ENCODE peak calls at places on chromosomes 16 and 17, in nine cellular contexts. Q, E, H, N, K, Z, S, U and F are unnamed samples. For H3K4me1, the result is how much of the 10 kb centered on the place peaks cover.

GRCh38 chr16:50151744-50152143 is 1.4 kb upstream of the TENT4B start:
- DNase-seq in N (no peak), Q (no peak), S (no peak), Z (no peak), U (no peak), H (no peak), E (no peak), K (no peak), F (no peak)

GRCh38 chr16:89052824-89053724 is 40.6 kb upstream of the ACSF3 start:
- DNase-seq in U (peak), Z (no peak), N (peak), E (peak), K (no peak), S (no peak), H (no peak), Q (no peak), F (no peak)

GRCh38 chr17:32523017-32523680 is 36.4 kb downstream of the CDK5R1 start:
- DNase-seq in H (no peak), K (no peak), E (no peak), N (peak), Z (no peak), S (no peak), U (no peak), Q (no peak), F (no peak)

GRCh38 chr16:72092832-72093447 is 480 bp downstream of the TXNL4B start:
- DNase-seq in Q (no peak), K (no peak), U (peak), N (no peak), E (peak), Z (no peak), S (no peak), H (no peak), F (no peak)

GRCh38 chr16:1196494-1196893 is 28.6 kb downstream of the TPSG1 start:
- DNase-seq in S (no peak), E (no peak), N (no peak), K (no peak), U (no peak), Q (no peak), Z (no peak), H (no peak), F (no peak)

GRCh38 chr16:31213877-31214704 is at the start of gene TRIM72:
- DNase-seq in K (no peak), H (no peak), Q (no peak), N (no peak), U (no peak), S (no peak), Z (no peak), E (no peak), F (no peak)

GRCh38 chr17:47914296-47914948 is 18.4 kb downstream of the SP2 start:
- DNase-seq in U (no peak), S (no peak), E (no peak), Q (no peak), Z (no peak), H (no peak), K (no peak), N (no peak), F (no peak)

GRCh38 chr17:17749921-17750320 is 68.7 kb downstream of the RAI1 start:
- DNase-seq in U (no peak), Z (peak), Q (no peak), K (no peak), S (peak), H (peak), N (peak), E (peak), F (peak)

GRCh38 chr17:21302711-21303425 is 18.4 kb downstream of the MAP2K3 start:
- DNase-seq in N (no peak), Z (no peak), Q (no peak), K (no peak), H (no peak), E (no peak), U (no peak), S (no peak), F (no peak)

GRCh38 chr17:5553479-5553878 is 30.8 kb downstream of the NLRP1 start:
- DNase-seq in U (no peak), E (no peak), N (no peak), Q (no peak), S (no peak), K (no peak), Z (no peak), H (no peak), F (no peak)

GRCh38 chr16:627458-628239 is 3.1 kb upstream of the WFIKKN1 start:
- DNase-seq in E (peak), Q (no peak), Z (no peak), U (no peak), H (no peak), S (peak), K (no peak), N (no peak), F (no peak)

GRCh38 chr17:78767806-78768205 is 14.3 kb downstream of the CYTH1 start:
- DNase-seq in K (no peak), E (no peak), S (no peak), N (no peak), Z (no peak), H (no peak), U (no peak), Q (no peak), F (no peak)

GRCh38 chr17:77374170-77374936 is 233.6 kb downstream of the SEC14L1 start:
- DNase-seq in K (peak), E (peak), Q (no peak), U (peak), H (peak), S (peak), Z (peak), N (peak), F (peak)

GRCh38 chr16:89973654-89974335 is 25.2 kb downstream of the DEF8 start:
- DNase-seq in U (no peak), H (no peak), E (peak), K (no peak), N (peak), S (no peak), Z (no peak), Q (no peak), F (no peak)

GRCh38 chr16:69217433-69217832 is 30.5 kb downstream of the SNTB2 start:
- DNase-seq in N (no peak), E (no peak), Q (no peak), U (peak), Z (no peak), H (no peak), K (no peak), S (no peak), F (no peak)

GRCh38 chr16:19153876-19154275 is 14.2 kb upstream of the SYT17 start:
- DNase-seq in U (no peak), Z (no peak), Q (no peak), K (no peak), S (no peak), E (no peak), N (no peak), H (no peak), F (no peak)

GRCh38 chr16:31052131-31052530 is 18.8 kb downstream of the STX4 start:
- DNase-seq in Z (peak), Q (no peak), S (peak), U (peak), E (no peak), K (no peak), N (peak), H (no peak), F (no peak)

GRCh38 chr17:34663714-34664113 is 84.3 kb downstream of the TMEM132E start:
- DNase-seq in K (no peak), S (no peak), Z (no peak), Q (no peak), N (no peak), U (no peak), H (no peak), E (no peak), F (no peak)

GRCh38 chr17:74182041-74182783 is 21.3 kb upstream of the RPL38 start:
- DNase-seq in E (no peak), Z (no peak), S (no peak), K (no peak), N (no peak), H (no peak), Q (no peak), U (no peak), F (no peak)

GRCh38 chr17:38453951-38454421 is 25.7 kb downstream of the ARHGAP23 start:
- DNase-seq in H (no peak), Z (no peak), N (no peak), E (no peak), Q (no peak), U (peak), S (no peak), K (peak), F (no peak)

GRCh38 chr16:77273815-77274214 is 74.6 kb downstream of the SYCE1L start:
- DNase-seq in Q (no peak), K (no peak), E (no peak), U (peak), S (no peak), H (no peak), N (no peak), Z (no peak), F (no peak)

GRCh38 chr17:48356866-48357265 is 73.1 kb downstream of the SKAP1 start:
- DNase-seq in U (no peak), Z (no peak), N (no peak), Q (no peak), K (no peak), E (no peak), S (no peak), H (no peak), F (no peak)

GRCh38 chr16:87824991-87825841 is 44.1 kb downstream of the SLC7A5 start:
- DNase-seq in S (no peak), E (no peak), Q (no peak), U (no peak), Z (no peak), H (no peak), K (no peak), N (no peak), F (no peak)
- H3K4me1 ChIP-seq in S (under half), E (under half), Q (under half), U (under half), Z (under half), H (under half), K (under half), N (under half), F (under half)

GRCh38 chr17:57869599-57870282 is 19.9 kb upstream of the MRPS23 start:
- DNase-seq in K (no peak), H (no peak), S (no peak), E (no peak), U (peak), Q (no peak), Z (no peak), N (no peak), F (no peak)

GRCh38 chr17:57871155-57871554 is 21.3 kb upstream of the MRPS23 start:
- DNase-seq in N (no peak), H (no peak), S (no peak), K (no peak), Q (no peak), Z (no peak), U (no peak), E (no peak), F (no peak)

GRCh38 chr17:57871863-57872262 is 22.0 kb upstream of the MRPS23 start:
- DNase-seq in E (no peak), S (no peak), K (no peak), Z (no peak), H (no peak), N (no peak), Q (no peak), U (no peak), F (no peak)

GRCh38 chr17:57868775-57869598 is 19.1 kb upstream of the MRPS23 start:
- DNase-seq in H (no peak), K (no peak), S (no peak), E (no peak), Q (no peak), N (no peak), Z (no peak), U (no peak), F (no peak)

DNA sequence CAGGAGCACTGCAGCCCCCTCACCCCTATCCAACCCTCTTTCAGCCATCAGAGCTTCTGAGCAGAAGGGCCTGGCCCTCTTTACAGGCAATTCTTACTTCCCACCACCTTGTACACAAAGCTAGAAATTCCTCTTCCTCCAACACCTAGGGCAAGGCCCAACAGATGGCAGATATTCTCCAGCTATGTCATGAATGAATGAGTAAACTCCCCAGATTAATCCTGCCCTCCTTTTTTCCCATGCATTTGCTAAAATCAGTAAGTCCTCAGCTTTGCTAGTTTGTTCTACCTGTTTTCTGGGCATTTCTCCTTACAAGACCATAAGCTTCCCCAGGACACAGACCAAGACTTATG is 20.4 kb upstream of the MRPS23 start:
- DNase-seq in E (no peak), Q (no peak), Z (no peak), H (no peak), K (no peak), U (no peak), S (no peak), N (no peak), F (no peak)
- H3K4me1 ChIP-seq in E (under half), Q (half or more), Z (half or more), H (under half), K (under half), U (half or more), S (under half), N (under half), F (half or more)

GRCh38 chr17:82000803-82001649 is 21.7 kb downstream of the CENPX start:
- DNase-seq in K (no peak), U (no peak), H (no peak), Z (no peak), E (no peak), N (no peak), S (no peak), Q (no peak), F (no peak)

GRCh38 chr17:81998719-81999438 is 21.4 kb downstream of the ASPSCR1 start:
- DNase-seq in Q (no peak), H (no peak), U (no peak), S (no peak), K (no peak), Z (no peak), N (no peak), E (no peak), F (no peak)

GRCh38 chr17:82001657-82002056 is 21.0 kb downstream of the CENPX start:
- DNase-seq in U (no peak), H (no peak), S (no peak), E (no peak), N (no peak), Z (no peak), K (no peak), Q (no peak), F (no peak)

GRCh38 chr17:81999587-81999974 is 22.2 kb downstream of the ASPSCR1 start:
- DNase-seq in S (peak), N (no peak), H (no peak), E (no peak), U (no peak), K (no peak), Q (no peak), Z (no peak), F (no peak)

DNA sequence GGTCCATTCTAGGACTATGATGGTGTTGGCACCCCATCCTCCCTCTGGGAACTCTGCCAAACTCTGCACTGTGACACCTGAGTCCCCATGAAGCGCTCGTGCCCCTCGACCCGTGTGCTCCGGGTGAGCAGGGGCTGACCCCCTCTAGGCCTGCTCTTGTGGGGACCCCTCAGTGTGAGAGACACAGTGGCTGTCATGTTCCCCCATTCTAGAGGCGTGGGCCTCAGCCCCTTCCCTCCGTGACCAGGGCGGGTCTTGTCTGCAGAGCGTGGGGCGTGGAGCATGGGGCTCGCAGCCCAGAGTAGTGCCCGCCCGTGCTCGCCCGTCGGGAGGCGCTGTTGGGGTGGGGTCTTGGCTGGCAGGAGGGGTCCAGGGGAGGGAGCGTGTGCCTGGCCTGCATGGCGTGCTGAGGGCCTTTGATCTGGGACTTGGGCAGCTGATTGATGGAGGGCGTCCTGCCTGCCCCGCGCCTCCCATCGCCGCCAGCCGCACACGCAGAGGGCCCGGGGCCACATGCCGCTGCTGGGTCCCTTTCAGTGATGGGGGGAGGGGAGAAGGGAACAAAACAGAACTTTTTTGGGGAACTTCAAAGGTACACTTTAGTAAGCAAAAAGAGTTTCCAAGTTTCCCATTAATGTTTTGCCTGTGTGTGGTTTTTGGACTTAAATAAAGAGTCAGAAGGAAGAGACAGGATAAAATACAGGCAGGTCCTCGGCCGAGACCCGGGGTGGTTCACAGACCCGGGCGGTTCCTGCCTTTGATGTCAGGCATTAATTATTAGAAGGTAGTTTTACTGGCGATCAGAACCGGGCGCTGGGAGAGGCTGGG is 22.5 kb downstream of the CENPX start:
- DNase-seq in S (no peak), N (no peak), Q (no peak), K (no peak), U (no peak), E (no peak), Z (no peak), H (no peak), F (no peak)
- H3K4me1 ChIP-seq in S (under half), N (under half), Q (under half), K (under half), U (under half), E (under half), Z (under half), H (under half), F (under half)

DNA sequence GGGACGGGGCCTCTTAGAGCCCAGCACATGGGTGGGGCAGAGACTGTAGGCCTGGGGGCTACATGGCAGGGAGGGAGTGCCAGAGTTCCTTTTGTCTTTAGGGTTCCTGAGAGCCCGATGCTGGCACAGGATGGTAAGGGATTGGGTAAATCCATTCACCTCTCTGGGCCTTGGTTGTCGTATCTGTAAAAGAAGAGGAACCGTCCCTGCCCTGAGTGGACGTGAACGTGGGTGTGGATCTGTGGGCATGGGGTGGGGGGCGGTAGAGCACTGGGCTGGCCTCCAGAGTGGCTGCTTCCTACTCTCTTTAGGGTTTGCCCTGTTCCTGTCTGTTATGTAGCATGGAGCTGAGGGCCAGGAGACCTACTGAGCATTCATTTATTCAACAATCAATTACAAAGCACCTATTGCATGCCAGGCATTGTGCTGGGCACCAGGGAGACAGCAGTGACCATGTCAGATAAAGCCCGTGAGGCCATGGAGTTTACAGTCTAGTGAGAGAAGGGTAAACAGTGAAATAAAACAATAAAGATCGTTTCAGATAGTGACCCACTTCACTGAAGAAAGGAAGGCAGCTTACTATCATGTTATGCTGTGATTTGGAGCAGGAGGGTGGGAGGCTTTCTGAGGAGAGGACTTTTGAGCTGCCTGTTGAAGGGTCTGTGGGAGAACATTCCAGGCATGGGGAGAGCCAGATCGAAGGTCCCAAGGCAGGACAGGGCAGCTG is 13.1 kb upstream of the TCAP start:
- DNase-seq in H (no peak), K (no peak), S (no peak), U (no peak), E (no peak), Q (no peak), N (peak), Z (no peak), F (no peak)
- H3K4me1 ChIP-seq in H (under half), K (under half), S (under half), U (under half), E (under half), Q (under half), N (under half), Z (under half), F (under half)

GRCh38 chr16:16021020-16021419 is 71.6 kb downstream of the ABCC1 start:
- DNase-seq in H (no peak), K (no peak), Z (no peak), U (no peak), E (no peak), Q (no peak), S (no peak), N (no peak), F (no peak)

GRCh38 chr16:16021646-16021987 is 72.2 kb downstream of the ABCC1 start:
- DNase-seq in H (no peak), Z (no peak), S (no peak), N (no peak), U (no peak), K (no peak), Q (no peak), E (no peak), F (no peak)

GRCh38 chr16:16020291-16020690 is 70.9 kb downstream of the ABCC1 start:
- DNase-seq in Z (no peak), E (no peak), U (no peak), K (no peak), S (no peak), N (no peak), H (no peak), Q (no peak), F (no peak)

GRCh38 chr16:16021988-16022682 is 72.7 kb downstream of the ABCC1 start:
- DNase-seq in K (peak), Z (peak), Q (no peak), E (peak), S (peak), U (peak), N (peak), H (no peak), F (peak)

GRCh38 chr16:16022683-16023064 is 73.3 kb downstream of the ABCC1 start:
- DNase-seq in Q (no peak), E (no peak), Z (no peak), N (no peak), S (no peak), H (no peak), U (no peak), K (no peak), F (no peak)
- H3K4me1 ChIP-seq in Q (under half), E (under half), Z (under half), N (under half), S (under half), H (under half), U (under half), K (under half), F (half or more)

GRCh38 chr16:12315330-12316138 is 339.0 kb downstream of the SNX29 start:
- DNase-seq in K (no peak), H (no peak), U (no peak), Z (no peak), Q (no peak), N (peak), E (peak), S (no peak), F (no peak)
- H3K4me1 ChIP-seq in K (under half), H (under half), U (under half), Z (under half), Q (under half), N (under half), E (under half), S (under half), F (under half)

GRCh38 chr16:14309001-14309886 is 238.1 kb downstream of the MRTFB start:
- DNase-seq in S (no peak), K (no peak), N (no peak), H (no peak), U (no peak), E (no peak), Q (no peak), Z (no peak), F (no peak)

GRCh38 chr16:14306485-14307058 is 235.5 kb downstream of the MRTFB start:
- DNase-seq in N (no peak), S (no peak), H (no peak), Q (no peak), K (no peak), E (no peak), U (no peak), Z (no peak), F (no peak)

GRCh38 chr16:14307059-14307531 is 236.0 kb downstream of the MRTFB start:
- DNase-seq in K (no peak), N (no peak), H (no peak), S (no peak), Z (no peak), U (no peak), Q (no peak), E (no peak), F (no peak)

GRCh38 chr16:14308357-14308723 is 237.2 kb downstream of the MRTFB start:
- DNase-seq in Q (no peak), E (no peak), K (no peak), N (no peak), U (no peak), H (no peak), S (no peak), Z (no peak), F (no peak)

GRCh38 chr16:14307623-14308356 is 236.7 kb downstream of the MRTFB start:
- DNase-seq in Z (no peak), E (no peak), N (no peak), K (no peak), S (no peak), H (no peak), U (no peak), Q (no peak), F (peak)
- H3K4me1 ChIP-seq in Z (under half), E (under half), N (under half), K (under half), S (under half), H (under half), U (under half), Q (half or more), F (under half)

DNA sequence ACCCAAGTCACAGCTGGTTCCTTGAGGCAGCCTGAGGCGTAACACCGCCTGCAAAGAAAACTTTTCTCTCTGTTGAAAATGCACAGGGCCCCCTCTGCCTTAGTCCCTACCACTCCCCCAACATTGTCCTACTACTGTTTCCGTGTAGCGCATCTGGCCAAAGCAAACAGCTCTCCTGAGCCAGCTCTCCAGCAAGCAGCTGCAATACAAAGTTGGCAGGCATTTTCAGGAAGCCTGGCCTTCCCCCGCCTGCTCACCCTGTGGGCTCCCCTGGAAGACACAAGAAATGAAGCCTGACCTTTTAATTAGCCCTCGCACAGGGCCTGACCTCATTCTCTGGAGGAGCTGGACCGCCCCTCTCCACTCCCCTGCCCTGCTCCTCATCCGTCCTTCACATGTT is 66.7 kb downstream of the SOX9 start:
- DNase-seq in H (no peak), U (peak), K (no peak), S (no peak), N (peak), E (peak), Q (no peak), Z (peak), F (peak)
- H3K4me1 ChIP-seq in H (under half), U (under half), K (under half), S (under half), N (under half), E (under half), Q (under half), Z (under half), F (under half)